ENCODE peak calls at places on chromosome 20, in six cellular contexts. P, C, A, W, Z and M are unnamed samples.

GRCh38 chr20:56808119-56808725 is 179.1 kb downstream of the TFAP2C start:
- ATAC-seq in P (no peak), C (no peak), A (no peak), W (no peak), Z (no peak), M (no peak)

GRCh38 chr20:6130045-6130444 is 7.2 kb upstream of the FERMT1 start:
- ATAC-seq in P (no peak), C (no peak), A (no peak), W (no peak), Z (no peak), M (no peak)

GRCh38 chr20:4154958-4155411 is 139.6 kb upstream of the RNF24 start:
- ATAC-seq in P (peak), C (peak), A (peak), W (peak), Z (peak), M (no peak)

GRCh38 chr20:21302645-21303060 is 478 bp upstream of the XRN2 start:
- ATAC-seq in P (peak), C (peak), A (peak), W (peak), Z (peak), M (peak)

GRCh38 chr20:63397155-63397843 is 36.1 kb upstream of the CHRNA4 start:
- ATAC-seq in P (no peak), C (no peak), A (no peak), W (no peak), Z (no peak), M (no peak)

GRCh38 chr20:17896771-17897369 is 71.7 kb downstream of the SNX5 start:
- ATAC-seq in P (peak), C (no peak), A (no peak), W (no peak), Z (peak), M (no peak)

GRCh38 chr20:53606364-53606985 is 12.8 kb upstream of the ZNF217 start:
- ATAC-seq in P (no peak), C (no peak), A (no peak), W (no peak), Z (no peak), M (no peak)

GRCh38 chr20:58328836-58329235 is 19.3 kb downstream of the RAB22A start:
- ATAC-seq in P (no peak), C (no peak), A (no peak), W (no peak), Z (no peak), M (no peak)

GRCh38 chr20:18164356-18164755 is 26.7 kb downstream of the KAT14 start:
- ATAC-seq in P (no peak), C (no peak), A (no peak), W (no peak), Z (no peak), M (no peak)

GRCh38 chr20:3093861-3094361 is 9.4 kb upstream of the AVP start:
- ATAC-seq in P (no peak), C (no peak), A (no peak), W (no peak), Z (no peak), M (no peak)

GRCh38 chr20:45835230-45836224 is 1.9 kb downstream of the SNX21 start:
- ATAC-seq in P (no peak), C (peak), A (no peak), W (no peak), Z (no peak), M (peak)

GRCh38 chr20:32559216-32559752 is 25.8 kb downstream of the NOL4L start:
- ATAC-seq in P (no peak), C (no peak), A (no peak), W (no peak), Z (no peak), M (no peak)

GRCh38 chr20:31630187-31630790 is 7.4 kb upstream of the COX4I2 start:
- ATAC-seq in P (no peak), C (no peak), A (no peak), W (no peak), Z (peak), M (no peak)

GRCh38 chr20:61587036-61587435 is 335.0 kb downstream of the CDH4 start:
- ATAC-seq in P (no peak), C (no peak), A (no peak), W (no peak), Z (no peak), M (no peak)

GRCh38 chr20:20130399-20130798 is 78.1 kb downstream of the CFAP61 start:
- ATAC-seq in P (peak), C (no peak), A (no peak), W (no peak), Z (no peak), M (no peak)

GRCh38 chr20:34528921-34529297 is 12.7 kb downstream of the DYNLRB1 start:
- ATAC-seq in P (no peak), C (no peak), A (no peak), W (peak), Z (no peak), M (no peak)
- TF ChIP-seq EP300 in P (no peak), C (no peak), A (no peak), W (peak), Z (no peak), M (no peak)

DNA sequence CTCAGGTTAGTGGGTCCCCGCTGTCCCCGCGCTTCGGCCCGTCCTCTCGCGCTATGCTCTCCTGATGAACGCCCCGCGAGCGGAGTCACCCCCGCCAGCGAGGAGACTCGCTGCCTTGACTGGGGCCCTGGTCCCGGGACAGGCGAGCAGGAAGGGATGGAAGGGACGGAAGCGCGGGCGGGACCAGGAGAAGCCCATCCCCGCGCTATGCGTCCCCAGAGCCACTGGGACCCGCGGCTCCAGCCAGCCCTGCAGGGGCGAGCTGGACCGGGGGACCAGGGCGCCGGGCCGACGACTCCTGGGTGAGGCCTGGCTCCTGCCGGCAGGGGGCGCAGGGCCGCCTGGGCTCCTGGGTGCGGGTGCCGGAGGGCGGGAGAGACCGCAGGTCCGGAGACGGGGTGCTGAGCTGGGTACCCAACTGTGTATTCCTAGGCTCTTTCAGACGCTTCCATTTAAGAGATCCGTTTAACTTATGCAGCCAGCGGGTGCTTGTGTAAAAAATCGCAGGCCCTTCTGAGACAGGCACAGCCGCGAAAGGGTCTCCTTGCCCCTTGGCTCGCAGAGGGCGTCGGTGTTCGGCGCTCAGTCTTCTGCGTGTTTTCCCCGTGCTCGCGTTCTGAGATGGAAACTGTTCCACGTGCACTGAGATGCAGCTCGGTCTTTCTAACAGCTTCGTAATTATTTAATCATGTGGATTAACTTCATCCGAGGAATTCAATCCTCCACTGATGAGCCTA is 580 bp upstream of the SYCP2 start:
- ATAC-seq in P (peak), C (peak), A (peak), W (peak), Z (peak), M (peak)
- TF ChIP-seq CTCF in P (peak), C (peak), A (peak), W (peak), Z (peak), M (peak)

GRCh38 chr20:59400666-59401065 is 100.3 kb downstream of the EDN3 start:
- ATAC-seq in P (no peak), C (no peak), A (no peak), W (no peak), Z (no peak), M (no peak)
- TF ChIP-seq EP300 in P (no peak), C (no peak), A (no peak), W (no peak), Z (no peak), M (no peak)

DNA sequence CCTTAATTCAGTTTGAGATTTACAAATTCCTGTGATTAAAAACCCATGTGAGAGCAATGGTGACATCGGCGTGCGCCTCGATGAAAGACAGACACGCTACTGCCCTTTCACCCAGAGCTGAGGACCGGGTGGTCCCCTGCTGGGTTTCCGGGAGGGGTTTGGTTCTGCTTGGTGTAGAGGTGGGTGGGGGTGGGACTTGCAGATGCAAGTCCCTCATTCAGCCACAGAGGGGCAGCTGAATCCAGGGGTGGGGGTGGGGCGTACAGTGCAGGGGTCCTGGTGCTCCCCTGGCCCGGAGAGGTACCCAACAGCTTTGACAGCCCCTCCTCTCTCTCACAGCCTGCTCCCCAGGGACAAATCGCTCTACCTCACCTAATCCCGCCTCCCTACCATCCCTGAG is 118.7 kb downstream of the JPH2 start:
- ATAC-seq in P (no peak), C (no peak), A (no peak), W (no peak), Z (no peak), M (no peak)
- TF ChIP-seq CTCF in P (no peak), C (no peak), A (no peak), W (no peak), Z (no peak), M (no peak)

DNA sequence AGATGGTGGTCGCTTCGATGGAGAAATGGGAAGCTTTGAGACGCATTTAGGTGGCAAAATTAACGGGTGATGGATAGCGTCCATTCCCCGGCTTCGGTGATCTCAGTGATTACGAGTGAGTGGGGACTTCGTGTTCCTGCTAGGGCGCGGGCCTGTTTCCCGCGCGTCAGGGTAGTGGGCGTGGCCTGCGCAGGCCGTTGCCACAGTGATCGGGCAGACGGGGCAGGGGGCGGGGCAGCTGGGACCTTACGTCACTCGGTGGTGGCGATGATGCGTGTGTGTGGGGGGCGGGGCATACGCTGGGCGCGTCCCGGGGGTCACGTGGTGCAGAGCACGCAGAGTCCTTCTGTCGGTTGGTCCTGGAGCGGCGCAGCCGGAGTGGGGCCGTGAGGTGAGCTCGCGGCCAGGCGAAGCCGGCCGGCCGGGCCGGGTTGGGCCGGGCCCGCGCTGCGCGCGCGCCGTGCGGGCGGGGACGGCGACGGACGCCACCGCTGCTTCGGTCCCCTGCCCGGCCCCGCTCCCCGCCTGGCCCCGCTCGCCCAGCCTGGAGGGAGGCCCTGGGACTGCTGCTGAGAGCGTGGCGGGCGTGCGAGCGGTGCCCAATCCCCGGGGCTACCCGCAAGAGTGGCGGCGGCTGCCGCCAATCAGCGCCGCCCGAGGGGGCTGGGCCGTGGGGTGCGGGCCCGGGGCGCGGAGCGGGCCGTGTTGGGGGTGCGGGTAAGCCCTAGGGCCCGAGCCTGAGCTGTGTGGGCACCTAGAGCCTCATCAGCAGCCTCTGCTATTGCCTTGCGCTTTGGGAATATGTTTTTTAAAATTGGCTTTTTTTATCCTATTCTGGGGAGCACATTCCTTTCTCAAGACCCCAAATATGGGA is at the start of gene PHF20:
- ATAC-seq in P (peak), C (peak), A (peak), W (peak), Z (peak), M (peak)
- TF ChIP-seq EP300 in P (no peak), C (no peak), A (no peak), W (peak), Z (peak), M (peak)